ENCODE peak calls at places on chromosomes 2 and 18, in six cellular contexts. M, V, Q, S, H and F are unnamed samples.

GRCh38 chr2:104078431-104079157 is 775.3 kb upstream of the POU3F3 start:
- DNase-seq in M (no peak), V (no peak), Q (no peak), S (no peak), H (no peak), F (no peak)

GRCh38 chr18:63725682-63726480 is 23.1 kb downstream of the SERPINB11 start:
- DNase-seq in M (no peak), V (no peak), Q (no peak), S (no peak), H (no peak), F (no peak)

GRCh38 chr2:113138428-113139322 is 11.3 kb downstream of the IL1RN start:
- DNase-seq in M (peak; percentile 52), V (no peak), Q (peak; percentile 79), S (peak; percentile 43), H (no peak), F (peak; percentile 76)

GRCh38 chr2:241199897-241200821 is 11.7 kb downstream of the ANO7 start:
- DNase-seq in M (no peak), V (no peak), Q (no peak), S (no peak), H (no peak), F (no peak)

GRCh38 chr2:95356821-95357700 is 45.4 kb upstream of the FAHD2A start:
- DNase-seq in M (no peak), V (no peak), Q (no peak), S (no peak), H (no peak), F (no peak)

GRCh38 chr2:68155618-68156017 is 2.1 kb upstream of the PNO1 start:
- DNase-seq in M (no peak), V (no peak), Q (no peak), S (no peak), H (no peak), F (no peak)

GRCh38 chr2:107338571-107338970 is 452.6 kb upstream of the ST6GAL2 start:
- DNase-seq in M (no peak), V (no peak), Q (no peak), S (no peak), H (no peak), F (no peak)

GRCh38 chr2:101435011-101435862 is 39.7 kb downstream of the RFX8 start:
- DNase-seq in M (no peak), V (no peak), Q (no peak), S (no peak), H (no peak), F (no peak)

GRCh38 chr2:239143858-239144712 is 256.7 kb downstream of the HDAC4 start:
- DNase-seq in M (peak; percentile 31), V (no peak), Q (peak; percentile 21), S (no peak), H (no peak), F (peak; percentile 21)

GRCh38 chr18:63907649-63908048 is at the start of gene SERPINB10:
- DNase-seq in M (no peak), V (no peak), Q (no peak), S (no peak), H (no peak), F (no peak)

GRCh38 chr2:58578276-58578675 is 337.2 kb upstream of the FANCL start:
- DNase-seq in M (no peak), V (no peak), Q (no peak), S (no peak), H (no peak), F (no peak)

GRCh38 chr2:190603374-190603773 is 45.5 kb upstream of the NAB1 start:
- DNase-seq in M (no peak), V (no peak), Q (no peak), S (no peak), H (no peak), F (no peak)

GRCh38 chr2:210099940-210100339 is 71.3 kb downstream of the KANSL1L start:
- DNase-seq in M (no peak), V (no peak), Q (no peak), S (no peak), H (no peak), F (no peak)

GRCh38 chr2:160582481-160583161 is 89.0 kb upstream of the RBMS1 start:
- DNase-seq in M (no peak), V (no peak), Q (no peak), S (no peak), H (no peak), F (peak; percentile 19)

GRCh38 chr2:7075834-7076233 is 158.6 kb downstream of the RNF144A start:
- DNase-seq in M (no peak), V (no peak), Q (no peak), S (no peak), H (no peak), F (no peak)

GRCh38 chr18:67139899-67140298 is 376.6 kb downstream of the DSEL start:
- DNase-seq in M (no peak), V (no peak), Q (no peak), S (no peak), H (no peak), F (no peak)

GRCh38 chr2:145088733-145089132 is 568.8 kb upstream of the ZEB2 start:
- DNase-seq in M (no peak), V (no peak), Q (no peak), S (no peak), H (no peak), F (no peak)

GRCh38 chr2:83578405-83578804 is 880.7 kb downstream of the SUCLG1 start:
- DNase-seq in M (no peak), V (no peak), Q (no peak), S (no peak), H (no peak), F (no peak)

GRCh38 chr18:54075681-54076080 is 148.8 kb downstream of the MBD2 start:
- DNase-seq in M (no peak), V (no peak), Q (no peak), S (no peak), H (no peak), F (no peak)

GRCh38 chr2:10146366-10147005 is 23.9 kb downstream of the RRM2 start:
- DNase-seq in M (no peak), V (no peak), Q (no peak), S (no peak), H (no peak), F (no peak)

GRCh38 chr2:170017848-170018492 is 160.0 kb upstream of the MYO3B start:
- DNase-seq in M (no peak), V (no peak), Q (no peak), S (no peak), H (peak; percentile 61), F (peak; percentile 5)

GRCh38 chr18:31041346-31042067 is 1.0 kb downstream of the DSC3 start:
- DNase-seq in M (no peak), V (no peak), Q (no peak), S (no peak), H (no peak), F (no peak)

GRCh38 chr2:30250421-30250820 is 19.1 kb downstream of the LBH start:
- DNase-seq in M (no peak), V (no peak), Q (no peak), S (no peak), H (no peak), F (no peak)

GRCh38 chr18:79486356-79487197 is 90.8 kb downstream of the NFATC1 start:
- DNase-seq in M (no peak), V (no peak), Q (no peak), S (no peak), H (no peak), F (no peak)

GRCh38 chr2:128365217-128365905 is 46.7 kb upstream of the HS6ST1 start:
- DNase-seq in M (no peak), V (no peak), Q (no peak), S (no peak), H (no peak), F (no peak)

GRCh38 chr2:211479496-211480150 is 923.2 kb downstream of the CPS1 start:
- DNase-seq in M (no peak), V (no peak), Q (no peak), S (no peak), H (no peak), F (no peak)

GRCh38 chr18:23877371-23877770 is 137.2 kb upstream of the TTC39C start:
- DNase-seq in M (no peak), V (no peak), Q (no peak), S (no peak), H (no peak), F (no peak)

GRCh38 chr2:143730950-143731254 is 601.7 kb downstream of the ARHGAP15 start:
- DNase-seq in M (no peak), V (no peak), Q (no peak), S (no peak), H (no peak), F (no peak)

DNA sequence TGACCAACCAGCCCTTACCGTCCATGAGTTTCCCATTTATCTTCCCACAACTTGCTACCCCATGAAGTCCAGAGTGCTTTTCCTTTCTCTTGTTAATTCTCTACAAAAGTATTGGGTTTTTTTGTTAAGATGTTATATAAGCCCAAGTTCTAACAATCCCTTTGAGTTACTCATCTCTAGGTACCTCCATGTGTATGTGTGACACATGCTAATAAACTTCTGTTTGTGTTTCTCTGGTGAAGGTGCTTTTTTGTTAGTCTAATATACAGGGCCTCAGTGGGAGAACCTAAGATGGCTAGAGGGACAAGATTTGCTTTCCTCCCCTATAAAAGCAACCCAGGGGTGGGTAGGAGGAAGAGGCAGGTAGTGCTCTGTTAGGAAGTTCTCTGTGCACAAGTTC is 31.8 kb upstream of the RMDN2 start:
- DNase-seq in M (no peak), V (no peak), Q (no peak), S (no peak), H (no peak), F (no peak)
- H3K4me1 ChIP-seq in M (peaks cover 12% of the 10 kb centered on the region), V (peaks cover 24% of the 10 kb centered on the region), Q (no peaks in the 10 kb centered on the region), S (peaks cover 7% of the 10 kb centered on the region), H (no peaks in the 10 kb centered on the region), F (peaks cover 5% of the 10 kb centered on the region)

DNA sequence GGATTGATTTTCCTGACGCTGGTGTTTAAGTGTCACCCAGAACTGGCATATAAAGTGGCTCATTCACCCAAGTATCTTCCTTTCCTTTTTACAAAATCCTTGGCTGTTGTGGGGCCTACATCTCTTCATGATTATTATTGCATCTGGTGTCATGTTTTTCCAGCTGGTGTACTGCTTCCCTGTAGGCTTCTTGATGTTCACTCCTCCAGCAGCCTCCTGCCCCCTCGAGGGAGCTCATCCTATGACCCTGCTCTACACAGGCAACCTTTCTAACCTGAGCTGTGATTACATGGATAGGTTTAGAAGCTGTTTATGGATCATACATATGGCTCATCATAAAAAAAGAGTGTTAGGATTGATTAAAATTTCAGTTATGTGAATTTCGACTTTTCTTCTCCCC is 12.4 kb upstream of the AGPS start:
- DNase-seq in M (no peak), V (no peak), Q (no peak), S (no peak), H (no peak), F (no peak)
- TF ChIP-seq POLR2A in M (no peak), V (no peak), Q (no peak), S (no peak), H (no peak), F (no peak)

DNA sequence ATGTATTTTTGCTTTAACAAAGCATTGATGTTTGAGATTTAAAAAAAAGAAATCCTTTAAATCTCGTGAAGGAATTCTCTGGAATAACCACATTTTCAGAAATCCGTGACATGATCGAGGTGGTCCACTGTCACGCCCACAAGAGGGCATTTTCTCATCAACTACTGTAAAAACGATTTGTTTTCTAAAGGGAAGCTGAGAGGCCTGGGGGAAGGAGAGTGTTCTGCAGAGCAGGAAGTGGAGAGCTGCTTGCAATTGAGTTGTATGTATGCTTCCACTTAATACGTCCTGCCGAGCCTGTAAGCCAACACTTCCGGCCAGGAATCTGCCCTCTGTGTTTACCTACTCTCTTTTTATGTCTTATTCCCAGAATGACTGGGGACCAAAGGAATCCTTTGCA is 19.4 kb downstream of the KLHL29 start:
- DNase-seq in M (peak; percentile 28), V (no peak), Q (no peak), S (peak; percentile 40), H (no peak), F (no peak)
- TF ChIP-seq CTCF in M (peak; percentile 27), V (peak; percentile 18), Q (no peak), S (no peak), H (peak; percentile 12), F (no peak)

GRCh38 chr2:237717366-237718276 is 81.0 kb upstream of the RBM44 start:
- DNase-seq in M (no peak), V (no peak), Q (no peak), S (peak; percentile 12), H (no peak), F (no peak)
- H3K4me1 ChIP-seq in M (peaks cover 20% of the 10 kb centered on the region), V (peaks cover 60% of the 10 kb centered on the region), Q (no peaks in the 10 kb centered on the region), S (no peaks in the 10 kb centered on the region), H (peaks cover 41% of the 10 kb centered on the region), F (peaks cover 29% of the 10 kb centered on the region)